ENCODE peak calls at places on chromosome 10, in eight cellular contexts. One of them, this sample, is unnamed.

GRCh38 chr10:122490786-122491680 is 29.7 kb downstream of the HTRA1 start:
- DNase-seq in SK-N-SH: no peak
- DNase-seq in GM12878: no peak
- DNase-seq in H1: no peak
- DNase-seq in HepG2: no peak
- DNase-seq in K562: no peak
- DNase-seq in endothelial cell of umbilical vein: no peak
- DNase-seq in HCT116: no peak
- DNase-seq in this sample: peak; percentile 15

GRCh38 chr10:95237376-95238170 is 43.5 kb downstream of the ACSM6 start:
- DNase-seq in HepG2: no peak
- DNase-seq in K562: no peak
- DNase-seq in H1: no peak
- DNase-seq in SK-N-SH: no peak
- DNase-seq in HCT116: no peak
- DNase-seq in endothelial cell of umbilical vein: no peak
- DNase-seq in GM12878: no peak
- DNase-seq in this sample: no peak

GRCh38 chr10:13632879-13633437 is 46.2 kb downstream of the PRPF18 start:
- DNase-seq in HepG2: no peak
- DNase-seq in HCT116: no peak
- DNase-seq in H1: peak; percentile 26
- DNase-seq in K562: no peak
- DNase-seq in GM12878: no peak
- DNase-seq in endothelial cell of umbilical vein: no peak
- DNase-seq in SK-N-SH: no peak
- DNase-seq in this sample: no peak

GRCh38 chr10:7412482-7413251 is 1.8 kb upstream of the SFMBT2 start:
- DNase-seq in H1: peak; percentile 83
- DNase-seq in HCT116: no peak
- DNase-seq in K562: no peak
- DNase-seq in GM12878: no peak
- DNase-seq in HepG2: no peak
- DNase-seq in SK-N-SH: peak; percentile 39
- DNase-seq in endothelial cell of umbilical vein: no peak
- DNase-seq in this sample: peak; percentile 82

GRCh38 chr10:28776519-28776918 is 99.2 kb downstream of the BAMBI start:
- DNase-seq in HepG2: no peak
- DNase-seq in endothelial cell of umbilical vein: no peak
- DNase-seq in GM12878: no peak
- DNase-seq in HCT116: no peak
- DNase-seq in H1: no peak
- DNase-seq in SK-N-SH: no peak
- DNase-seq in K562: no peak
- DNase-seq in this sample: no peak

GRCh38 chr10:4034907-4035581 is 250.0 kb upstream of the KLF6 start:
- DNase-seq in SK-N-SH: no peak
- DNase-seq in endothelial cell of umbilical vein: peak; percentile 6
- DNase-seq in K562: no peak
- DNase-seq in HepG2: no peak
- DNase-seq in HCT116: no peak
- DNase-seq in H1: no peak
- DNase-seq in GM12878: no peak
- DNase-seq in this sample: no peak

GRCh38 chr10:8273749-8274148 is 219.3 kb downstream of the GATA3 start:
- DNase-seq in SK-N-SH: no peak
- DNase-seq in K562: no peak
- DNase-seq in endothelial cell of umbilical vein: no peak
- DNase-seq in HCT116: no peak
- DNase-seq in H1: no peak
- DNase-seq in HepG2: no peak
- DNase-seq in GM12878: no peak
- DNase-seq in this sample: no peak

GRCh38 chr10:119596537-119597404 is at the start of gene TIAL1:
- DNase-seq in HCT116: peak; percentile 100
- DNase-seq in endothelial cell of umbilical vein: peak; percentile 100
- DNase-seq in HepG2: peak; percentile 99
- DNase-seq in SK-N-SH: peak; percentile 89
- DNase-seq in H1: peak; percentile 94
- DNase-seq in K562: peak; percentile 75
- DNase-seq in GM12878: peak; percentile 98
- DNase-seq in this sample: peak; percentile 100

GRCh38 chr10:12597800-12598750 is 248.7 kb downstream of the CAMK1D start:
- DNase-seq in K562: no peak
- DNase-seq in HepG2: no peak
- DNase-seq in GM12878: no peak
- DNase-seq in H1: no peak
- DNase-seq in SK-N-SH: no peak
- DNase-seq in endothelial cell of umbilical vein: no peak
- DNase-seq in HCT116: no peak
- DNase-seq in this sample: no peak

GRCh38 chr10:120950103-120950561 is 99.0 kb downstream of the WDR11 start:
- DNase-seq in K562: no peak
- DNase-seq in HCT116: no peak
- DNase-seq in SK-N-SH: no peak
- DNase-seq in H1: peak; percentile 54
- DNase-seq in HepG2: no peak
- DNase-seq in GM12878: no peak
- DNase-seq in endothelial cell of umbilical vein: no peak
- DNase-seq in this sample: peak; percentile 64

GRCh38 chr10:75398630-75399460 is 2.7 kb downstream of the ZNF503 start:
- DNase-seq in GM12878: no peak
- DNase-seq in HepG2: no peak
- DNase-seq in H1: peak; percentile 76
- DNase-seq in K562: no peak
- DNase-seq in SK-N-SH: no peak
- DNase-seq in HCT116: no peak
- DNase-seq in endothelial cell of umbilical vein: peak; percentile 51
- DNase-seq in this sample: peak; percentile 63

GRCh38 chr10:32982293-32982709 is 24.3 kb upstream of the ITGB1 start:
- DNase-seq in H1: no peak
- DNase-seq in HepG2: no peak
- DNase-seq in HCT116: no peak
- DNase-seq in GM12878: no peak
- DNase-seq in endothelial cell of umbilical vein: peak; percentile 62
- DNase-seq in SK-N-SH: no peak
- DNase-seq in K562: peak; percentile 21
- DNase-seq in this sample: no peak

GRCh38 chr10:107727762-107728317 is 563.3 kb upstream of the SORCS1 start:
- DNase-seq in HepG2: no peak
- DNase-seq in H1: no peak
- DNase-seq in K562: no peak
- DNase-seq in endothelial cell of umbilical vein: no peak
- DNase-seq in GM12878: no peak
- DNase-seq in HCT116: no peak
- DNase-seq in SK-N-SH: peak; percentile 8
- DNase-seq in this sample: no peak

GRCh38 chr10:77374189-77374656 is 263.4 kb downstream of the KCNMA1 start:
- DNase-seq in GM12878: no peak
- DNase-seq in HCT116: no peak
- DNase-seq in endothelial cell of umbilical vein: no peak
- DNase-seq in SK-N-SH: no peak
- DNase-seq in H1: no peak
- DNase-seq in HepG2: no peak
- DNase-seq in K562: no peak
- DNase-seq in this sample: no peak

GRCh38 chr10:22606164-22606614 is 108.2 kb downstream of the PIP4K2A start:
- DNase-seq in endothelial cell of umbilical vein: peak; percentile 14
- DNase-seq in HepG2: peak; percentile 84
- DNase-seq in HCT116: no peak
- DNase-seq in K562: no peak
- DNase-seq in SK-N-SH: no peak
- DNase-seq in GM12878: peak; percentile 93
- DNase-seq in H1: no peak
- DNase-seq in this sample: no peak

GRCh38 chr10:97717627-97718026 is 4.1 kb downstream of the MARVELD1 start:
- DNase-seq in HCT116: no peak
- DNase-seq in GM12878: no peak
- DNase-seq in H1: no peak
- DNase-seq in endothelial cell of umbilical vein: no peak
- DNase-seq in K562: no peak
- DNase-seq in SK-N-SH: no peak
- DNase-seq in HepG2: no peak
- DNase-seq in this sample: no peak

GRCh38 chr10:97718178-97718577 is 4.6 kb downstream of the MARVELD1 start:
- DNase-seq in endothelial cell of umbilical vein: no peak
- DNase-seq in H1: no peak
- DNase-seq in SK-N-SH: no peak
- DNase-seq in HepG2: no peak
- DNase-seq in GM12878: no peak
- DNase-seq in K562: no peak
- DNase-seq in HCT116: no peak
- DNase-seq in this sample: no peak

GRCh38 chr10:97715259-97715874 is 1.8 kb downstream of the MARVELD1 start:
- DNase-seq in K562: no peak
- DNase-seq in GM12878: no peak
- DNase-seq in HCT116: no peak
- DNase-seq in SK-N-SH: no peak
- DNase-seq in endothelial cell of umbilical vein: no peak
- DNase-seq in H1: no peak
- DNase-seq in HepG2: no peak
- DNase-seq in this sample: peak; percentile 81

GRCh38 chr10:97719602-97720001 is 6.1 kb downstream of the MARVELD1 start:
- DNase-seq in H1: no peak
- DNase-seq in GM12878: no peak
- DNase-seq in HCT116: no peak
- DNase-seq in endothelial cell of umbilical vein: no peak
- DNase-seq in HepG2: no peak
- DNase-seq in K562: no peak
- DNase-seq in SK-N-SH: no peak
- DNase-seq in this sample: peak; percentile 72

DNA sequence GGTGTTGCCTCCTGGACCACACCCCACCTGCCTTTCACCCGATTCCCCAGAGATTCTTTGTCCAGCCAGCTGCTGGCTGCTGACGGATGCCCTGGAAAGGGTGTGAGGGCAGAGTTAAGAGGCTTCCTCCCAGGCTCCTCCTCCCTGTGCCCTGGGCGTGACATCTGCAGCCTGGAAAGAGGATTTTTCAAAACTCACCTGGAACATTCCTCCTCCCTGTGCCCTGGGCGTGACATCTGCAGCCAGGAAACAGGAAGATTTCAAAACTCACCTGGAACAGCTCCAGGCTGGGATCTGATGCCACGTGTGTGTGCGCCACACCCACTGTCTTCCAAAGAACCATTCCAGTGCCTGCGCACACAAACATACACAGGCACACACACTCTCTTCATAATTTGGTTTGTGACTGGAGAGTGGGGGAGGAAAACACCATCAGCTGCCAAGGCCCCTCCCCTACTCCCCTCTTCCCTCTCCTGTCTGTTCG is 5.2 kb downstream of the MARVELD1 start:
- DNase-seq in GM12878: no peak
- DNase-seq in HepG2: peak; percentile 61
- DNase-seq in K562: no peak
- DNase-seq in H1: no peak
- DNase-seq in HCT116: peak; percentile 75
- DNase-seq in endothelial cell of umbilical vein: no peak
- DNase-seq in SK-N-SH: peak; percentile 49
- DNase-seq in this sample: peak; percentile 50
- TF ChIP-seq POLR2AphosphoS5 in GM12878: no peak
- TF ChIP-seq POLR2AphosphoS5 in HepG2: no peak
- TF ChIP-seq POLR2AphosphoS5 in K562: no peak
- TF ChIP-seq POLR2AphosphoS5 in H1: no peak
- TF ChIP-seq POLR2AphosphoS5 in HCT116: peak; percentile 71
- TF ChIP-seq POLR2AphosphoS5 in endothelial cell of umbilical vein: no peak
- TF ChIP-seq POLR2AphosphoS5 in SK-N-SH: no peak
- TF ChIP-seq POLR2AphosphoS5 in this sample: no peak

GRCh38 chr10:49049660-49050059 is 65.7 kb downstream of the VSTM4 start:
- DNase-seq in K562: no peak
- DNase-seq in SK-N-SH: no peak
- DNase-seq in GM12878: no peak
- DNase-seq in H1: no peak
- DNase-seq in HCT116: no peak
- DNase-seq in endothelial cell of umbilical vein: no peak
- DNase-seq in HepG2: no peak
- DNase-seq in this sample: peak; percentile 6
- TF ChIP-seq CTCF in K562: no peak
- TF ChIP-seq CTCF in SK-N-SH: no peak
- TF ChIP-seq CTCF in GM12878: no peak
- TF ChIP-seq CTCF in H1: no peak
- TF ChIP-seq CTCF in HCT116: no peak
- TF ChIP-seq CTCF in endothelial cell of umbilical vein: no peak
- TF ChIP-seq CTCF in HepG2: no peak
- TF ChIP-seq CTCF in this sample: no peak

DNA sequence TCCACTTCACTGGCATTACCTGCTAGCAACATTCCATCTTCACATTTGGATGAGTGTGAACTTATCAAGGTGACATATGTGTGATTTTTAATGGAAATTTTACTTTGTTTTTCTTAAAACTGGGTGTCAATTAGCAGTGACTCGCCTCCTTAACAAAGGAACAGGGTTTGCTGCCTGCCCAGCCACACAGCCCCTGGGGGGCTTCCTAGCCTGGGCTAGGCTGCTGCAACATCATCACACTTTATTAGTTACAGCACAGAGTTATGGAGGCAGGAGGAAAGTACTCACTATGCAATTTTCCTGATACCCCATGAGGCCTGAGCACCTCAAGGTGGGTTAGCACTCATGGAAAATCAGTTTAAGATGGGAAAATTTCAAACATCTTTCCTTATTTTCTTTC is 861.3 kb downstream of the NRG3 start:
- DNase-seq in GM12878: no peak
- DNase-seq in HCT116: no peak
- DNase-seq in K562: no peak
- DNase-seq in SK-N-SH: no peak
- DNase-seq in HepG2: no peak
- DNase-seq in endothelial cell of umbilical vein: no peak
- DNase-seq in H1: no peak
- DNase-seq in this sample: no peak
- H3K4me2 ChIP-seq in GM12878: no peak overlapping the region
- H3K4me2 ChIP-seq in HCT116: no peak overlapping the region
- H3K4me2 ChIP-seq in K562: no peak overlapping the region
- H3K4me2 ChIP-seq in SK-N-SH: no peak overlapping the region
- H3K4me2 ChIP-seq in HepG2: no peak overlapping the region
- H3K4me2 ChIP-seq in endothelial cell of umbilical vein: no peak overlapping the region
- H3K4me2 ChIP-seq in H1: no peak overlapping the region
- H3K4me2 ChIP-seq in this sample: no peak overlapping the region

DNA sequence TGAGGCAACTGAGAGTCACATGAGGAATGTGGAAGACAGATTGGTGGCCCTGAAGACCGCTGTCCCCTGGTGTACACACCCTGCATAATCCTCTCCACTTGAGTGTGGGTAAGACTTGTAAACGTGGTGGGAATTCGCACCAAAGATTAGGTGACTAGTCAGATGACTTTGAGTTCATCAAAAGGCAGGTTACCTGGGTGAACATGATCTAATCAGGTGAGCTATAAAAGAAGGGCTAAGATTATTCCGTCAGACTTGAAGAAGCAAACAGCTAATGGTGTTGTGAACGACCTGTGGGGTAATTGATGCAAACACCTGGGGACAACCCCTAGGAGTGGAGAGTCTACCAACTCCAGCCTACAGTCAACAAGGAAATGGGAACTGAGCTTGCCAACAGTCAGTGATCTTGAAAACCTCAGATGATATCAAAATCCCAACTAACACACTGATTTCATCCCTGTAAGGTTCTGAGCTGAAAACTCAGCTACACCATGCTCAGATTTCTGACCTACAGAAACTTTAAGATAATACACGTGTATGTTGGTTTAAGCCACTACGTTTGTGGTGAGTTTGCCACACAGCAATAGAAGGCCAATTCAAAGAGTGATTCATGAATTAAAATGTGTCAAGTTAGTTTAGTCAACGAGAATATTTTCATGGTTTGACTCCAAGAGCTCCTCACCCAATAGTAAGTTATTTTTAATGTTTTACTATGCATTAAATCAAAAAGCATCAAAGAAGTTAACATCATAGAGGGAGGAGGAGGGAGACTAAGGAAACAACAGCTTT is 16.7 kb downstream of the PRTFDC1 start:
- DNase-seq in HepG2: no peak
- DNase-seq in endothelial cell of umbilical vein: no peak
- DNase-seq in H1: no peak
- DNase-seq in GM12878: no peak
- DNase-seq in HCT116: no peak
- DNase-seq in SK-N-SH: no peak
- DNase-seq in K562: no peak
- DNase-seq in this sample: no peak
- TF ChIP-seq POLR2AphosphoS5 in HepG2: no peak
- TF ChIP-seq POLR2AphosphoS5 in endothelial cell of umbilical vein: no peak
- TF ChIP-seq POLR2AphosphoS5 in H1: no peak
- TF ChIP-seq POLR2AphosphoS5 in GM12878: no peak
- TF ChIP-seq POLR2AphosphoS5 in HCT116: no peak
- TF ChIP-seq POLR2AphosphoS5 in SK-N-SH: no peak
- TF ChIP-seq POLR2AphosphoS5 in K562: no peak
- TF ChIP-seq POLR2AphosphoS5 in this sample: no peak